ENCODE peak calls at places on chromosome 2, in four cellular contexts. I is HCT116, F is breast epithelium, L is transverse colon. W is an unnamed sample. For H3K4me1, the result is how much of the 10 kb centered on the place peaks cover.

GRCh38 chr2:212979799-212980198 is 171.6 kb downstream of the IKZF2 start:
- DNase-seq in F (no peak), L (no peak), I (no peak), W (no peak)

GRCh38 chr2:221527759-221528444 is 44.2 kb downstream of the EPHA4 start:
- DNase-seq in F (no peak), I (no peak), L (peak), W (no peak)

GRCh38 chr2:44909831-44910230 is 31.7 kb upstream of the SIX3 start:
- DNase-seq in I (no peak), F (no peak), L (no peak), W (no peak)

GRCh38 chr2:7672685-7673071 is 755.5 kb downstream of the RNF144A start:
- DNase-seq in F (no peak), L (no peak), I (no peak), W (no peak)

GRCh38 chr2:214410918-214411554 is at the start of gene VWC2L:
- DNase-seq in L (peak), I (peak), F (peak), W (peak)

GRCh38 chr2:161139098-161139987 is 20.9 kb upstream of the TANK start:
- DNase-seq in I (no peak), F (no peak), L (no peak), W (no peak)

GRCh38 chr2:12533337-12533736 is 183.4 kb upstream of the TRIB2 start:
- DNase-seq in L (no peak), I (no peak), F (no peak), W (no peak)

GRCh38 chr2:54459037-54459441 is 2.9 kb downstream of the SPTBN1 start:
- DNase-seq in I (no peak), L (no peak), F (no peak), W (no peak)

GRCh38 chr2:23239374-23239773 is 145.6 kb upstream of the KLHL29 start:
- DNase-seq in I (no peak), L (no peak), F (no peak), W (peak)

GRCh38 chr2:202135111-202135874 is 62.2 kb downstream of the KIAA2012 start:
- DNase-seq in F (no peak), L (peak), I (no peak), W (no peak)

GRCh38 chr2:72996152-72996502 is 75.4 kb downstream of the SFXN5 start:
- DNase-seq in I (no peak), L (no peak), F (no peak), W (no peak)

GRCh38 chr2:203861197-203861596 is 6.4 kb upstream of the CTLA4 start:
- DNase-seq in L (no peak), I (no peak), F (no peak), W (no peak)

GRCh38 chr2:197208029-197208428 is 102.6 kb downstream of the ANKRD44 start:
- DNase-seq in I (no peak), F (no peak), L (no peak), W (no peak)

GRCh38 chr2:62806231-62806630 is 100.7 kb downstream of the EHBP1 start:
- DNase-seq in F (no peak), I (no peak), L (no peak), W (no peak)

GRCh38 chr2:224472827-224473226 is 70.9 kb upstream of the FAM124B start:
- DNase-seq in F (no peak), I (no peak), L (no peak), W (no peak)

GRCh38 chr2:234977228-234977679 is 25.4 kb downstream of the SH3BP4 start:
- DNase-seq in L (no peak), F (no peak), I (no peak), W (no peak)

GRCh38 chr2:241796610-241797138 is 12.3 kb upstream of the NEU4 start:
- DNase-seq in F (no peak), L (peak), I (no peak), W (no peak)

GRCh38 chr2:65778126-65778525 is 345.7 kb upstream of the SPRED2 start:
- DNase-seq in L (no peak), F (no peak), I (no peak), W (no peak)

GRCh38 chr2:94873362-94874276 is 2.4 kb downstream of the TEKT4 start:
- DNase-seq in F (no peak), L (no peak), I (no peak), W (no peak)

GRCh38 chr2:214382229-214382628 is 28.6 kb upstream of the VWC2L start:
- DNase-seq in F (no peak), I (no peak), L (no peak), W (no peak)

GRCh38 chr2:236823976-236824375 is 254.4 kb downstream of the ACKR3 start:
- DNase-seq in F (no peak), L (no peak), I (no peak), W (no peak)

GRCh38 chr2:172953411-172953810 is 122.2 kb upstream of the MAP3K20 start:
- DNase-seq in L (no peak), F (no peak), I (no peak), W (no peak)

GRCh38 chr2:219500135-219500534 is 1.4 kb downstream of the GMPPA start:
- DNase-seq in L (no peak), F (no peak), I (no peak), W (no peak)

GRCh38 chr2:231259104-231259503 is 60.7 kb downstream of the ARMC9 start:
- DNase-seq in F (no peak), L (no peak), I (no peak), W (no peak)

GRCh38 chr2:170521299-170521698 is 193.8 kb upstream of the SP5 start:
- DNase-seq in F (no peak), I (no peak), L (no peak), W (no peak)

GRCh38 chr2:234555161-234555560 is 58.3 kb upstream of the ARL4C start:
- DNase-seq in L (no peak), I (no peak), F (no peak), W (no peak)

GRCh38 chr2:186515376-186515775 is 29.3 kb downstream of the ZC3H15 start:
- DNase-seq in L (no peak), I (no peak), F (no peak), W (no peak)

GRCh38 chr2:60484080-60484737 is 69.2 kb downstream of the BCL11A start:
- DNase-seq in F (no peak), L (no peak), I (no peak), W (no peak)

GRCh38 chr2:159614534-159615186 is 1.7 kb downstream of the BAZ2B start:
- DNase-seq in L (no peak), F (no peak), I (peak), W (no peak)

GRCh38 chr2:27638709-27639108 is 9.9 kb downstream of the GPN1 start:
- DNase-seq in F (no peak), I (no peak), L (no peak), W (no peak)

GRCh38 chr2:54479422-54479821 is 23.3 kb downstream of the SPTBN1 start:
- DNase-seq in I (no peak), F (no peak), L (no peak), W (no peak)

GRCh38 chr2:80078290-80079036 is 226.1 kb downstream of the LRRTM1 start:
- DNase-seq in I (no peak), L (no peak), F (no peak), W (no peak)

GRCh38 chr2:36769106-36769505 is 72.6 kb downstream of the VIT start:
- DNase-seq in L (no peak), F (no peak), I (no peak), W (no peak)

GRCh38 chr2:17863539-17863938 is 14.9 kb upstream of the KCNS3 start:
- DNase-seq in L (no peak), I (no peak), F (no peak), W (no peak)

GRCh38 chr2:73176205-73176880 is 26.0 kb upstream of the NOTO start:
- DNase-seq in I (no peak), F (no peak), L (peak), W (no peak)

GRCh38 chr2:105469781-105470180 is 70.9 kb upstream of the FHL2 start:
- DNase-seq in I (no peak), L (no peak), F (no peak), W (no peak)

GRCh38 chr2:64859208-64860161 is 129.7 kb upstream of the SLC1A4 start:
- DNase-seq in I (peak), F (peak), L (peak), W (peak)

DNA sequence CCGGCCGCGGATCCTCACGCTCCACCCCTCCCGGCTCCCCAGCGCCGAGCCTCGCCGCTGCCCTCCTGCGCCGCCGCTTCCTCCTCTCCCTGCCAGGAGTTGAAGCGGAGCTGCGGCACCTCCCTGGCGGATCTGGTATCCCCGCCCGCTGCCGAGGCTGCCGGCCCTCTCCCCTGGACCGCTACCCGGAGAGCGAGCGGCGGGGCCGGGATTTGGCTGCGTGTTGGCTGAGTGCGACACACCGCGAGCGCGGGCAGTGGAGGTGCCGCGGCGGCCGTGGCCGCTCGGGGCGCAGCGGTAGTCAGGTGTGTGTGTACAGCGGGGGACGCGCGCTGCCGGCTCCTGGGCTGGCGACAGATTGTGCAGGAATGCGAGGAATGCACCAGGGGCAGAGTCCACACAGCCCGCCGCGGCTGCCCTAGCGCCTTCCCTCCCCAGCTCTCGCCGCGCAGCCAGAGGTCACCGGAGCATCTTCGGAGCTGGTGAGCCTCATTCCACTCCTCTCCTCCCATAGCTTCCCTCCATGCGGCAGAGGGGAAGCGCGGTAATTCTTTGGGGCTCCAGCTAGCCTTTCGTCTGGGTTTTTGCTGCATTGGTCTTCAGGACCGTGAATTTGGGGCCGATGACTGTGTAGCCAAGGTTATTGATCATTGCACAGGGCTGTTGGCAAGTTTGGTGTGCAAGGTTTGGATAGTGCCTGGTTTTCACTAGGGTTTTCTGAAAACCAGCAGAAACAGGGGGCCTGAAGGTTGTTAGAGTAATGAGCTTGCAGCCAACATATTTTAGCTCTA is 1.3 kb downstream of the PKP4 start:
- DNase-seq in L (peak), I (no peak), F (peak), W (peak)
- TF ChIP-seq POLR2AphosphoS5 in L (peak), I (peak), F (peak), W (peak)

DNA sequence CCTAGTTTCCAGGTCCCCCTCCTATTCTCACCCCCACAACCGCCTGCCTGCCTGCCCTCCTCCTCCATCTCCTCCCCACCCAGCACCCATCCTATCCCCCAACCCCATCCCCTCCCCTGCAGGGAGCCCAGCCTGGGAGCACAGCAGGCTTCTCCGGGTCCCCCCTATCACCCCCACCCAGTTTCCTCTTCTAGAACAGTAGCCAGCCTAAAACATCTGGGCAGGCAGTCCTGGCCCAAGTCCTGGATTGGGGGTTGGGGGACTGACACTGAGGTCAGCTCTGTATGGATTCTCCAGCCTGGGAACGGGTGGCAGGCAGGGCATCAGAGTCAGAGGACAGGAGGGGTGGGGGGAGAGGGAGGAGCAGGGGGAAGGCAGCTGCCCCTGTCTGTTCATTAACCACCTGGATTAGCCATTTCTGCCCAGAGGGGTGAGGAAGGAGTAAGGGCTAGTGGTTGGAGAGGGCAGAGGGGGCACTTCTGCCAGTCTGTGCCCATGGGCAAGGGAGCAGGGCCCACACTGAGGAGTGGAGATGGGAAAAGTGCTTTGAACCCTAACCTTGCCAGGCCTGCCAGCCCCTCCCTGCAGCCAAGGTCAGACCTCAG is 60.0 kb downstream of the TNS1 start:
- DNase-seq in F (no peak), I (no peak), L (no peak), W (no peak)
- H3K4me3 ChIP-seq in F (peak), I (no peak), L (peak), W (peak)

GRCh38 chr2:25280066-25280687 is 61.5 kb downstream of the DNMT3A start:
- DNase-seq in L (no peak), F (no peak), I (no peak), W (no peak)
- H3K4me1 ChIP-seq in L (under half), F (under half), I (under half), W (under half)

DNA sequence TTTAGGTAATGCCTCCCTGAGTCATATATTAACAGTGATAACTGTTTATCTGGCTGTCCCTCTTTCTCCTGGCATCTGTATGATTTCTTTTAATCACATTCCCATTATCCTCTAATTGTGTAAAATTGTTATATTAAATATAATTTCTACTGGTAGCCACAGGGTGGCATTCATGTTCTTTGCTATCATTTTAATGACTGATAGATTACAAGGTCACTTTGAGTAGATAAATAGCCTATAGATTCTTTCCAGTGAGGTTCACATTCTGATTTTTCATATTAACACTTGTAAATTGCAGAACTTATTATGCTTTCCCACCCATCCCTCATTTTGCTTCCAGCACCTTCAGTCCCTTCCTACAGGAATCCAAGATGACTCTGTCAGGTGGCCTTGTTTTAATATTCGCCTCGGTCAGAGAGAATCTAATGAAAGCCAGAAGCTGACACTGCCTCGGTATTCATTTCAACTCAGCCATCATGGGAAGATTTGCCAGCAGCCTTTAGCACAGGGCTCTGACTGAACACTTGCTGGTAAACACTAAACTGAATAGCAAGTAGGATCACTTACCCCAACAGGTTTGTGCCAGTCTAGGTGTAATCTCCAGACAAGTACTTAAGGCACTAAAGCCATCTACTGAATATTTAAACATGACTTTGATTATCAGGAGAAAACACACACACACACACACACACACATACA is 101.2 kb upstream of the FSHR start:
- DNase-seq in I (no peak), L (no peak), F (no peak), W (peak)
- TF ChIP-seq POLR2AphosphoS5 in I (no peak), L (no peak), F (no peak), W (no peak)

GRCh38 chr2:239246723-239247122 is 154.1 kb downstream of the HDAC4 start:
- DNase-seq in I (peak), F (peak), L (peak), W (no peak)
- H3K4me3 ChIP-seq in I (peak), F (peak), L (no peak), W (no peak)

DNA sequence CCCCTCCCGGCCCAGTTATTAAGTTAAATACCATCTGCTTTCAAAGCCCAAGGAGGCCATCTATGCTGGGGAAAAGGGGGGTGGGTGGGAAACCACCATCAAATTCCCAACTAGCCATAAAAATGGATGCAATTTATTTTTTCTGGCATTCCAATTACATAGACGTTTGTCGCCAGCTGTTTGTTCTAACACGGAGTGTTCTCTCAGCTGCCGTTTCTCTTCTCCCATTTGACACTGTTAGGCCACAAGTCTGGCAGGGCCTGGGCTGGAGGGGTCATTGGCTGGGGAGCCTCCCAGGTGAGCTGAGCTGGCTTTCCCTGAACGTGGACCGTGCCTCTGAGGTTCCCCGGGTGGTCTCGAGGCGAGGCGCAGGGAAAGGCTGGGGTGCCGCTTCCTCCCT is 16.6 kb downstream of the ATOH8 start:
- DNase-seq in I (no peak), L (no peak), F (no peak), W (no peak)
- H3K4me1 ChIP-seq in I (half or more), L (half or more), F (under half), W (under half)

W was measured in prostate gland.